ENCODE peak calls at places on chromosome 22, in seven cellular contexts. M is EL; U is stomach; E is coronary artery; Q is Daoy; W is stimulated activated CD4-positive, alpha-beta T cell treated with anti-CD3 and anti-CD28 coated beads, TNF-alpha, amount 100 ng/mL, for 48 hours; X is thoracic aorta. C is an unnamed sample.

GRCh38 chr22:23542933-23543332 is 37.2 kb downstream of the IGLL1 start:
- DNase-seq in M (no peak), U (no peak), E (no peak), Q (peak), W (no peak), X (no peak), C (peak)

GRCh38 chr22:32985899-32986772 is 72.0 kb downstream of the SYN3 start:
- DNase-seq in M (peak), U (peak), E (no peak), Q (peak), W (peak), X (peak), C (peak)

GRCh38 chr22:38422615-38423511 is 32.1 kb downstream of the KCNJ4 start:
- DNase-seq in M (no peak), U (no peak), E (no peak), Q (no peak), W (no peak), X (no peak), C (peak)

GRCh38 chr22:31160328-31160978 is 471 bp downstream of the RNF185 start:
- DNase-seq in M (no peak), U (no peak), E (no peak), Q (no peak), W (no peak), X (no peak), C (no peak)

GRCh38 chr22:29129644-29130201 is 56.9 kb downstream of the KREMEN1 start:
- DNase-seq in M (no peak), U (no peak), E (no peak), Q (no peak), W (no peak), X (no peak), C (no peak)

GRCh38 chr22:45187891-45188290 is 24.2 kb downstream of the NUP50 start:
- DNase-seq in M (no peak), U (no peak), E (no peak), Q (no peak), W (no peak), X (no peak), C (no peak)

GRCh38 chr22:44337658-44338004 is 24.9 kb upstream of the SHISAL1 start:
- DNase-seq in M (peak), U (peak), E (no peak), Q (peak), W (no peak), X (peak), C (peak)

GRCh38 chr22:38871360-38872171 is 450 bp downstream of the CBX6 start:
- DNase-seq in M (peak), U (peak), E (peak), Q (no peak), W (no peak), X (no peak), C (no peak)

GRCh38 chr22:48494968-48495750 is 1332.5 kb downstream of the BRD1 start:
- DNase-seq in M (no peak), U (no peak), E (no peak), Q (no peak), W (no peak), X (no peak), C (no peak)

GRCh38 chr22:22168190-22168940 is 76.2 kb upstream of the VPREB1 start:
- DNase-seq in M (peak), U (no peak), E (no peak), Q (peak), W (no peak), X (no peak), C (peak)

GRCh38 chr22:22425366-22425765 is 83.2 kb downstream of the ZNF280B start:
- DNase-seq in M (no peak), U (no peak), E (no peak), Q (no peak), W (no peak), X (no peak), C (no peak)

GRCh38 chr22:45318558-45319318 is 9.0 kb downstream of the FAM118A start:
- DNase-seq in M (no peak), U (no peak), E (no peak), Q (peak), W (no peak), X (no peak), C (peak)

GRCh38 chr22:42202669-42203068 is 67.8 kb downstream of the TCF20 start:
- DNase-seq in M (peak), U (no peak), E (no peak), Q (peak), W (no peak), X (no peak), C (no peak)

GRCh38 chr22:40728731-40729189 is 49.5 kb downstream of the MCHR1 start:
- DNase-seq in M (peak), U (peak), E (no peak), Q (no peak), W (no peak), X (no peak), C (peak)

GRCh38 chr22:27603823-27604190 is 197.7 kb downstream of the MN1 start:
- DNase-seq in M (no peak), U (no peak), E (no peak), Q (no peak), W (no peak), X (peak), C (no peak)

GRCh38 chr22:46500201-46500600 is 37.2 kb downstream of the CELSR1 start:
- DNase-seq in M (no peak), U (no peak), E (no peak), Q (no peak), W (no peak), X (no peak), C (no peak)

GRCh38 chr22:39703890-39704658 is 133.5 kb downstream of the CACNA1I start:
- DNase-seq in M (no peak), U (no peak), E (no peak), Q (no peak), W (no peak), X (no peak), C (no peak)

GRCh38 chr22:19646383-19646782 is 67.9 kb upstream of the SEPTIN5 start:
- DNase-seq in M (no peak), U (no peak), E (no peak), Q (no peak), W (no peak), X (no peak), C (no peak)

C was measured in A172.